ENCODE peak calls at places on chromosomes 6 and 20, in four cellular contexts. J is coronary artery, P is epithelial cell of esophagus, T is dorsolateral prefrontal cortex. Y is an unnamed sample.
A peak's percentile ranks its signal among the peaks of the same experiment; 100 is the strongest.

GRCh38 chr20:18679020-18679419 is 91.2 kb downstream of the DTD1 start:
- DNase-seq in J (no peak), P (no peak), T (no peak), Y (no peak)

GRCh38 chr20:62201173-62202082 is 18.6 kb downstream of the MTG2 start:
- DNase-seq in J (no peak), T (no peak), P (no peak), Y (no peak)

GRCh38 chr20:63085087-63085861 is 78.5 kb upstream of the BHLHE23 start:
- DNase-seq in J (peak; percentile 38), T (peak; percentile 19), P (no peak), Y (no peak)

GRCh38 chr6:3471286-3471685 is 14.4 kb upstream of the SLC22A23 start:
- DNase-seq in J (no peak), P (no peak), T (no peak), Y (no peak)

GRCh38 chr6:33277663-33278391 is 904 bp downstream of the B3GALT4 start:
- DNase-seq in P (no peak), J (no peak), T (no peak), Y (no peak)

GRCh38 chr6:3421763-3422456 is 34.9 kb downstream of the SLC22A23 start:
- DNase-seq in T (no peak), P (peak; percentile 84), J (no peak), Y (peak; percentile 84)

GRCh38 chr6:88679841-88680240 is 283.6 kb downstream of the RNGTT start:
- DNase-seq in P (no peak), T (no peak), J (no peak), Y (no peak)

GRCh38 chr6:45377041-45377554 is 636 bp downstream of the SUPT3H start:
- DNase-seq in P (peak; percentile 17), T (no peak), J (peak; percentile 80), Y (peak; percentile 31)

GRCh38 chr6:1678966-1679690 is 69.4 kb downstream of the FOXC1 start:
- DNase-seq in P (no peak), J (no peak), T (no peak), Y (no peak)

GRCh38 chr6:169789146-169789943 is 37.9 kb downstream of the ERMARD start:
- DNase-seq in P (no peak), J (peak; percentile 66), T (no peak), Y (no peak)

GRCh38 chr6:139323511-139324445 is 32.0 kb upstream of the TXLNB start:
- DNase-seq in J (peak; percentile 76), P (no peak), T (peak; percentile 37), Y (no peak)

GRCh38 chr6:89597988-89598387 is 40.6 kb downstream of the LYRM2 start:
- DNase-seq in P (peak; percentile 84), T (no peak), J (no peak), Y (peak; percentile 87)

GRCh38 chr20:24859539-24859938 is 89.5 kb upstream of the CST7 start:
- DNase-seq in P (no peak), T (no peak), J (no peak), Y (no peak)